ENCODE peak calls at places on chromosomes 11 and 22, in seven cellular contexts. C is body of pancreas; K is GM23248; R is CD8-positive, alpha-beta T cell; F is stimulated activated CD4-positive, alpha-beta T cell treated with anti-CD3 and anti-CD28 coated beads, TNF-alpha, amount 100 ng/mL, for 48 hours; Z is A549; O is NCI-H1092. I is an unnamed sample.

GRCh38 chr22:44383652-44384562 is 71.2 kb upstream of the SHISAL1 start:
- DNase-seq in C (no peak), K (no peak), R (no peak), F (no peak), Z (no peak), O (no peak), I (no peak)

GRCh38 chr11:104343578-104343977 is 179.6 kb upstream of the PDGFD start:
- DNase-seq in C (no peak), K (peak), R (no peak), F (no peak), Z (peak), O (no peak), I (no peak)

GRCh38 chr11:2923446-2924375 is 5.5 kb downstream of the PHLDA2 start:
- DNase-seq in C (no peak), K (no peak), R (no peak), F (no peak), Z (no peak), O (no peak), I (no peak)

GRCh38 chr11:76371170-76371569 is 9.8 kb downstream of the THAP12 start:
- DNase-seq in C (peak), K (peak), R (no peak), F (no peak), Z (peak), O (no peak), I (no peak)

GRCh38 chr11:116314012-116314411 is 458.8 kb downstream of the BUD13 start:
- DNase-seq in C (no peak), K (no peak), R (no peak), F (no peak), Z (no peak), O (no peak), I (no peak)

GRCh38 chr11:5684627-5685362 is at the start of gene TRIM5:
- DNase-seq in C (peak), K (peak), R (peak), F (peak), Z (peak), O (no peak), I (peak)

GRCh38 chr11:102589047-102589459 is 36.1 kb downstream of the MMP20 start:
- DNase-seq in C (no peak), K (no peak), R (no peak), F (peak), Z (no peak), O (no peak), I (peak)

GRCh38 chr22:27978317-27978716 is 59.3 kb upstream of the PITPNB start:
- DNase-seq in C (no peak), K (no peak), R (no peak), F (no peak), Z (no peak), O (no peak), I (no peak)

GRCh38 chr22:48819991-48820390 is 1007.7 kb downstream of the BRD1 start:
- DNase-seq in C (no peak), K (no peak), R (no peak), F (no peak), Z (no peak), O (no peak), I (no peak)

GRCh38 chr22:46047226-46047625 is 70.3 kb upstream of the WNT7B start:
- DNase-seq in C (peak), K (no peak), R (no peak), F (no peak), Z (no peak), O (no peak), I (no peak)

GRCh38 chr11:67494371-67495233 is 10.6 kb downstream of the PITPNM1 start:
- DNase-seq in C (no peak), K (no peak), R (no peak), F (no peak), Z (no peak), O (no peak), I (no peak)

GRCh38 chr11:70033711-70034070 is 44.4 kb upstream of the ANO1 start:
- DNase-seq in C (no peak), K (no peak), R (no peak), F (no peak), Z (no peak), O (no peak), I (no peak)